ENCODE peak calls at places on chromosome 21, in four cellular contexts. F is ascending aorta, C is GM06990, I is AG04449. J is an unnamed sample.
A peak's percentile ranks its signal among the peaks of the same experiment; 100 is the strongest.

GRCh38 chr21:44996096-44996495 is 56.3 kb downstream of the SLX9 start:
- DNase-seq in I (no peak), C (no peak), F (no peak), J (no peak)

GRCh38 chr21:45393833-45394638 is 10.9 kb upstream of the COL18A1 start:
- DNase-seq in I (no peak), F (no peak), C (no peak), J (no peak)

GRCh38 chr21:25457411-25457810 is 149.9 kb downstream of the MRPL39 start:
- DNase-seq in F (no peak), I (peak; percentile 28), C (peak; percentile 84), J (peak; percentile 84)

GRCh38 chr21:33047231-33047630 is 21.5 kb downstream of the OLIG2 start:
- DNase-seq in F (no peak), C (no peak), I (no peak), J (no peak)

GRCh38 chr21:45073301-45074047 is 906 bp upstream of the ADARB1 start:
- DNase-seq in I (no peak), F (no peak), C (no peak), J (no peak)

GRCh38 chr21:43645414-43645891 is 13.8 kb downstream of the HSF2BP start:
- DNase-seq in I (peak; percentile 45), C (peak; percentile 22), F (no peak), J (peak; percentile 55)

GRCh38 chr21:17501107-17502006 is 11.5 kb upstream of the CXADR start:
- DNase-seq in F (no peak), I (no peak), C (no peak), J (no peak)

GRCh38 chr21:40752125-40752524 is 94.8 kb downstream of the DSCAM start:
- DNase-seq in C (no peak), I (no peak), F (no peak), J (no peak)

GRCh38 chr21:44793269-44794030 is 8.2 kb downstream of the UBE2G2 start:
- DNase-seq in C (peak; percentile 42), I (no peak), F (no peak), J (no peak)

GRCh38 chr21:45386728-45387371 is 18.1 kb upstream of the COL18A1 start:
- DNase-seq in F (no peak), C (no peak), I (peak; percentile 66), J (no peak)

GRCh38 chr21:25557170-25557569 is 50.1 kb downstream of the MRPL39 start:
- DNase-seq in F (no peak), I (no peak), C (no peak), J (no peak)

GRCh38 chr21:41211041-41211426 is 43.1 kb downstream of the BACE2 start:
- DNase-seq in C (no peak), F (no peak), I (no peak), J (no peak)

GRCh38 chr21:46475296-46475695 is 16.6 kb downstream of the DIP2A start:
- DNase-seq in C (no peak), F (no peak), I (no peak), J (no peak)

GRCh38 chr21:46109251-46110221 is 11.6 kb downstream of the COL6A2 start:
- DNase-seq in I (no peak), C (no peak), F (peak; percentile 6), J (no peak)

GRCh38 chr21:39754811-39755210 is 9.8 kb downstream of the IGSF5 start:
- DNase-seq in I (no peak), F (no peak), C (no peak), J (no peak)

GRCh38 chr21:23541571-23541970 is 2065.7 kb downstream of the MRPL39 start:
- DNase-seq in C (no peak), I (no peak), F (no peak), J (no peak)

GRCh38 chr21:45226540-45227326 is 61.0 kb downstream of the POFUT2 start:
- DNase-seq in I (no peak), C (no peak), F (no peak), J (no peak)

GRCh38 chr21:44954281-44954771 is 14.5 kb downstream of the SLX9 start:
- DNase-seq in C (no peak), I (no peak), F (no peak), J (no peak)

GRCh38 chr21:30831194-30831765 is 1.7 kb upstream of the KRTAP7-1 start:
- DNase-seq in I (no peak), F (no peak), C (no peak), J (peak; percentile 12)

GRCh38 chr21:30408782-30409494 is 13.1 kb downstream of the KRTAP13-1 start:
- DNase-seq in C (no peak), I (no peak), F (no peak), J (no peak)

GRCh38 chr21:42623684-42624083 is 29.7 kb upstream of the PDE9A start:
- DNase-seq in C (no peak), I (no peak), F (no peak), J (no peak)

GRCh38 chr21:46552274-46552673 is 52.6 kb downstream of the S100B start:
- DNase-seq in I (no peak), F (no peak), C (no peak), J (no peak)

GRCh38 chr21:45590246-45590725 is 48.0 kb upstream of the SLC19A1 start:
- DNase-seq in F (no peak), C (peak; percentile 39), I (no peak), J (no peak)

GRCh38 chr21:46172863-46173528 is 11.3 kb downstream of the SPATC1L start:
- DNase-seq in C (no peak), I (no peak), F (no peak), J (no peak)

GRCh38 chr21:45887121-45887611 is 94.4 kb upstream of the COL6A1 start:
- DNase-seq in F (no peak), I (no peak), C (no peak), J (no peak)

GRCh38 chr21:42463861-42464515 is 32.0 kb downstream of the RSPH1 start:
- DNase-seq in C (peak; percentile 46), F (no peak), I (no peak), J (peak; percentile 91)

GRCh38 chr21:45164838-45165237 is 90.5 kb downstream of the ADARB1 start:
- DNase-seq in C (no peak), I (no peak), F (no peak), J (no peak)

GRCh38 chr21:43727571-43728466 is 8.9 kb downstream of the PDXK start:
- DNase-seq in I (no peak), C (no peak), F (no peak), J (no peak)

GRCh38 chr21:25885405-25885804 is 150.6 kb downstream of the GABPA start:
- DNase-seq in I (no peak), F (no peak), C (no peak), J (no peak)

GRCh38 chr21:15094706-15095105 is 29.9 kb upstream of the NRIP1 start:
- DNase-seq in F (no peak), I (no peak), C (no peak), J (no peak)

GRCh38 chr21:33229776-33230517 is at the start of gene IFNAR2:
- DNase-seq in I (no peak), F (no peak), C (peak; percentile 81), J (no peak)

DNA sequence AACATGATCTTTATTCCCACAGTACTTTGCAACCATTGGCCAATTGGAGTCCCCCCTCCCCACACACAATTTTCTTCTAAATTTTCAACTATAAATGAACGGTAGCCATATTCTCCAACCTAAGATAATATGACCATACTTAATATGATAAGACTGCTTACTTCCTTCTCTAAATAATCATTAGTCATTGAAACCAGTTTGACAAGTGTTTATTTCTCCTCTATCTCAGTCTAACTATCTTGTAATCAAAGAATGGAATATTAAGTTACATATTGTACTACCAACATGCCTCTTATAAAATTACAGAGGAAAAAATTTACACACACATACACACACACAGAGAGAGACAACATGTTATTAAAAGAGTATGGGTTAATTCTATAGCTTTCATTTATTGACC is 567.4 kb upstream of the TMPRSS15 start:
- DNase-seq in F (no peak), C (no peak), I (no peak), J (no peak)
- TF ChIP-seq CTCF in F (no peak), C (no peak), I (no peak), J (no peak)

DNA sequence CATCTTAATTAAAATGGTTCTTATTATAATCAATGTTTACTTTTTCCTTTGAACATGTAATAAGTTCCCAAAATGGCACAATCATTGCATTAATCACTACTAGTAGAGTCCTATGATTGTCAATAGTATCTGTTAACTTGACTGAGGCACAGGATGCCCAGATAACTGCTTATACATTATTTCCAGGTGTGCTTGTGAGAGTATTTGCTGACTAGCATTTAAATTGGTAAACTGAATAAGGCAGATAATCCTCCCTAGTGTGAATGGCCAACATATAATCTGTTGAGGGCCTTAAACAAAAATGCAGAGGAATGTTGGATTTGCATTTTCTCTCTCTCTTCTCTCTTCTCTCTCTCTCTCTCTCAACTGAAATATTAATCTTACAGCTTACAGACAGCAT is 999.3 kb upstream of the TMPRSS15 start:
- DNase-seq in C (no peak), I (no peak), F (no peak), J (no peak)
- H3K4me3 ChIP-seq in C (no peak overlapping the region), I (no peak overlapping the region), F (no peak overlapping the region), J (no peak overlapping the region)

GRCh38 chr21:21158376-21158918 is 160.2 kb downstream of the NCAM2 start:
- DNase-seq in I (no peak), C (no peak), F (no peak), J (no peak)

GRCh38 chr21:21159253-21159899 is 161.2 kb downstream of the NCAM2 start:
- DNase-seq in C (no peak), F (no peak), I (no peak), J (no peak)

GRCh38 chr21:21165063-21165645 is 166.9 kb downstream of the NCAM2 start:
- DNase-seq in I (peak; percentile 92), F (no peak), C (no peak), J (no peak)

GRCh38 chr21:21163904-21164303 is 165.7 kb downstream of the NCAM2 start:
- DNase-seq in C (no peak), F (no peak), I (peak; percentile 33), J (no peak)
- TF ChIP-seq CTCF in C (peak; percentile 37), F (peak; percentile 41), I (peak; percentile 32), J (peak; percentile 36)

GRCh38 chr21:31873275-31873695 is 465 bp downstream of the HUNK start:
- DNase-seq in C (no peak), F (no peak), I (no peak), J (no peak)
- H3K4me3 ChIP-seq in C (peak overlapping the region; percentile 47), F (peak overlapping the region; percentile 70), I (peak overlapping the region; percentile 62), J (no peak overlapping the region)

GRCh38 chr21:37193006-37193405 is 74.1 kb downstream of the VPS26C start:
- DNase-seq in C (no peak), I (no peak), F (no peak), J (no peak)

GRCh38 chr21:37193676-37194075 is 73.5 kb downstream of the VPS26C start:
- DNase-seq in I (no peak), F (no peak), C (no peak), J (no peak)

GRCh38 chr21:37184784-37185593 is 82.1 kb downstream of the VPS26C start:
- DNase-seq in F (no peak), C (no peak), I (no peak), J (no peak)

GRCh38 chr21:37186983-37187382 is 80.2 kb downstream of the VPS26C start:
- DNase-seq in C (no peak), I (no peak), F (no peak), J (no peak)

GRCh38 chr21:37188825-37189224 is 78.3 kb downstream of the VPS26C start:
- DNase-seq in I (no peak), C (no peak), F (no peak), J (no peak)
- TF ChIP-seq CTCF in I (no peak), C (no peak), F (no peak), J (no peak)

J was measured in GM12864.